ENCODE peak calls at places on chromosome 18, in six cellular contexts. One of them, this sample, is unnamed.
A peak's percentile ranks its signal among the peaks of the same experiment; 100 is the strongest.

GRCh38 chr18:35205199-35205712 is 35.6 kb upstream of the ZNF397 start:
- DNase-seq in CD4-positive, CD25-positive, alpha-beta regulatory T cell: no peak
- DNase-seq in upper lobe of right lung: no peak
- DNase-seq in CD8-positive, alpha-beta memory T cell: no peak
- DNase-seq in astrocyte: no peak
- DNase-seq in body of pancreas: no peak
- DNase-seq in this sample: no peak

GRCh38 chr18:9842446-9842845 is 43.3 kb upstream of the TXNDC2 start:
- DNase-seq in upper lobe of right lung: no peak
- DNase-seq in body of pancreas: no peak
- DNase-seq in astrocyte: no peak
- DNase-seq in CD4-positive, CD25-positive, alpha-beta regulatory T cell: no peak
- DNase-seq in CD8-positive, alpha-beta memory T cell: no peak
- DNase-seq in this sample: no peak

GRCh38 chr18:72458256-72458655 is 85.9 kb downstream of the CBLN2 start:
- DNase-seq in CD8-positive, alpha-beta memory T cell: no peak
- DNase-seq in body of pancreas: no peak
- DNase-seq in CD4-positive, CD25-positive, alpha-beta regulatory T cell: no peak
- DNase-seq in upper lobe of right lung: no peak
- DNase-seq in astrocyte: peak; percentile 70
- DNase-seq in this sample: no peak

GRCh38 chr18:7940379-7940778 is 373.3 kb downstream of the PTPRM start:
- DNase-seq in upper lobe of right lung: no peak
- DNase-seq in body of pancreas: no peak
- DNase-seq in CD4-positive, CD25-positive, alpha-beta regulatory T cell: no peak
- DNase-seq in CD8-positive, alpha-beta memory T cell: no peak
- DNase-seq in astrocyte: no peak
- DNase-seq in this sample: no peak

GRCh38 chr18:59918320-59918755 is 18.5 kb downstream of the PMAIP1 start:
- DNase-seq in CD4-positive, CD25-positive, alpha-beta regulatory T cell: no peak
- DNase-seq in upper lobe of right lung: peak; percentile 78
- DNase-seq in astrocyte: peak; percentile 87
- DNase-seq in body of pancreas: no peak
- DNase-seq in CD8-positive, alpha-beta memory T cell: no peak
- DNase-seq in this sample: no peak

GRCh38 chr18:74478876-74479275 is 17.3 kb upstream of the CNDP2 start:
- DNase-seq in CD4-positive, CD25-positive, alpha-beta regulatory T cell: no peak
- DNase-seq in body of pancreas: no peak
- DNase-seq in astrocyte: no peak
- DNase-seq in CD8-positive, alpha-beta memory T cell: no peak
- DNase-seq in upper lobe of right lung: no peak
- DNase-seq in this sample: no peak

GRCh38 chr18:73556904-73557303 is 590.7 kb downstream of the FBXO15 start:
- DNase-seq in astrocyte: no peak
- DNase-seq in CD8-positive, alpha-beta memory T cell: no peak
- DNase-seq in body of pancreas: no peak
- DNase-seq in upper lobe of right lung: no peak
- DNase-seq in CD4-positive, CD25-positive, alpha-beta regulatory T cell: no peak
- DNase-seq in this sample: no peak

GRCh38 chr18:69617888-69618287 is 217.2 kb downstream of the DOK6 start:
- DNase-seq in body of pancreas: no peak
- DNase-seq in CD4-positive, CD25-positive, alpha-beta regulatory T cell: no peak
- DNase-seq in CD8-positive, alpha-beta memory T cell: no peak
- DNase-seq in astrocyte: peak; percentile 90
- DNase-seq in upper lobe of right lung: no peak
- DNase-seq in this sample: no peak

GRCh38 chr18:10202947-10203346 is 251.5 kb upstream of the APCDD1 start:
- DNase-seq in CD4-positive, CD25-positive, alpha-beta regulatory T cell: no peak
- DNase-seq in CD8-positive, alpha-beta memory T cell: no peak
- DNase-seq in upper lobe of right lung: no peak
- DNase-seq in body of pancreas: no peak
- DNase-seq in astrocyte: no peak
- DNase-seq in this sample: no peak

GRCh38 chr18:59067873-59068272 is 71.8 kb upstream of the SEC11C start:
- DNase-seq in upper lobe of right lung: no peak
- DNase-seq in CD8-positive, alpha-beta memory T cell: no peak
- DNase-seq in body of pancreas: peak; percentile 32
- DNase-seq in CD4-positive, CD25-positive, alpha-beta regulatory T cell: no peak
- DNase-seq in astrocyte: no peak
- DNase-seq in this sample: no peak

GRCh38 chr18:41875094-41875780 is 79.8 kb upstream of the PIK3C3 start:
- DNase-seq in upper lobe of right lung: no peak
- DNase-seq in astrocyte: peak; percentile 63
- DNase-seq in body of pancreas: no peak
- DNase-seq in CD8-positive, alpha-beta memory T cell: no peak
- DNase-seq in CD4-positive, CD25-positive, alpha-beta regulatory T cell: no peak
- DNase-seq in this sample: no peak

GRCh38 chr18:58249677-58250076 is 205.7 kb downstream of the NEDD4L start:
- DNase-seq in CD8-positive, alpha-beta memory T cell: no peak
- DNase-seq in CD4-positive, CD25-positive, alpha-beta regulatory T cell: no peak
- DNase-seq in body of pancreas: no peak
- DNase-seq in astrocyte: no peak
- DNase-seq in upper lobe of right lung: no peak
- DNase-seq in this sample: no peak

GRCh38 chr18:48274301-48274700 is 134.9 kb downstream of the ZBTB7C start:
- DNase-seq in CD4-positive, CD25-positive, alpha-beta regulatory T cell: no peak
- DNase-seq in body of pancreas: no peak
- DNase-seq in astrocyte: no peak
- DNase-seq in CD8-positive, alpha-beta memory T cell: no peak
- DNase-seq in upper lobe of right lung: no peak
- DNase-seq in this sample: no peak

GRCh38 chr18:37471619-37472018 is 94.0 kb downstream of the CELF4 start:
- DNase-seq in upper lobe of right lung: no peak
- DNase-seq in CD4-positive, CD25-positive, alpha-beta regulatory T cell: no peak
- DNase-seq in astrocyte: no peak
- DNase-seq in body of pancreas: no peak
- DNase-seq in CD8-positive, alpha-beta memory T cell: no peak
- DNase-seq in this sample: no peak

GRCh38 chr18:48897531-48897930 is 53.2 kb downstream of the SMAD7 start:
- DNase-seq in CD4-positive, CD25-positive, alpha-beta regulatory T cell: no peak
- DNase-seq in astrocyte: no peak
- DNase-seq in CD8-positive, alpha-beta memory T cell: no peak
- DNase-seq in body of pancreas: no peak
- DNase-seq in upper lobe of right lung: no peak
- DNase-seq in this sample: no peak

GRCh38 chr18:73891572-73892421 is 255.8 kb downstream of the FBXO15 start:
- DNase-seq in upper lobe of right lung: no peak
- DNase-seq in CD8-positive, alpha-beta memory T cell: no peak
- DNase-seq in CD4-positive, CD25-positive, alpha-beta regulatory T cell: no peak
- DNase-seq in body of pancreas: no peak
- DNase-seq in astrocyte: no peak
- DNase-seq in this sample: no peak

GRCh38 chr18:11653521-11653920 is 35.5 kb upstream of the GNAL start:
- DNase-seq in body of pancreas: no peak
- DNase-seq in astrocyte: no peak
- DNase-seq in CD8-positive, alpha-beta memory T cell: no peak
- DNase-seq in CD4-positive, CD25-positive, alpha-beta regulatory T cell: no peak
- DNase-seq in upper lobe of right lung: no peak
- DNase-seq in this sample: no peak

GRCh38 chr18:10420561-10421352 is 33.7 kb upstream of the APCDD1 start:
- DNase-seq in CD4-positive, CD25-positive, alpha-beta regulatory T cell: no peak
- DNase-seq in CD8-positive, alpha-beta memory T cell: no peak
- DNase-seq in body of pancreas: no peak
- DNase-seq in upper lobe of right lung: no peak
- DNase-seq in astrocyte: peak; percentile 95
- DNase-seq in this sample: no peak

GRCh38 chr18:5237083-5237722 is 40.1 kb upstream of the AKAIN1 start:
- DNase-seq in upper lobe of right lung: no peak
- DNase-seq in CD4-positive, CD25-positive, alpha-beta regulatory T cell: no peak
- DNase-seq in astrocyte: peak; percentile 16
- DNase-seq in body of pancreas: no peak
- DNase-seq in CD8-positive, alpha-beta memory T cell: no peak
- DNase-seq in this sample: no peak

GRCh38 chr18:48409591-48410094 is 460 bp upstream of the ZBTB7C start:
- DNase-seq in astrocyte: no peak
- DNase-seq in body of pancreas: no peak
- DNase-seq in CD4-positive, CD25-positive, alpha-beta regulatory T cell: no peak
- DNase-seq in CD8-positive, alpha-beta memory T cell: no peak
- DNase-seq in upper lobe of right lung: peak; percentile 82
- DNase-seq in this sample: no peak

GRCh38 chr18:32919799-32920198 is 147.0 kb upstream of the KLHL14 start:
- DNase-seq in astrocyte: peak; percentile 22
- DNase-seq in upper lobe of right lung: no peak
- DNase-seq in CD8-positive, alpha-beta memory T cell: no peak
- DNase-seq in CD4-positive, CD25-positive, alpha-beta regulatory T cell: no peak
- DNase-seq in body of pancreas: no peak
- DNase-seq in this sample: no peak

GRCh38 chr18:23703057-23703986 is 14.1 kb downstream of the LAMA3 start:
- DNase-seq in body of pancreas: no peak
- DNase-seq in CD8-positive, alpha-beta memory T cell: peak; percentile 18
- DNase-seq in CD4-positive, CD25-positive, alpha-beta regulatory T cell: peak; percentile 33
- DNase-seq in upper lobe of right lung: no peak
- DNase-seq in astrocyte: peak; percentile 49
- DNase-seq in this sample: no peak

GRCh38 chr18:72444756-72445155 is 99.4 kb downstream of the CBLN2 start:
- DNase-seq in CD8-positive, alpha-beta memory T cell: no peak
- DNase-seq in body of pancreas: no peak
- DNase-seq in astrocyte: no peak
- DNase-seq in CD4-positive, CD25-positive, alpha-beta regulatory T cell: no peak
- DNase-seq in upper lobe of right lung: no peak
- DNase-seq in this sample: no peak

GRCh38 chr18:2111456-2111855 is 459.8 kb downstream of the METTL4 start:
- DNase-seq in body of pancreas: no peak
- DNase-seq in CD8-positive, alpha-beta memory T cell: no peak
- DNase-seq in upper lobe of right lung: no peak
- DNase-seq in CD4-positive, CD25-positive, alpha-beta regulatory T cell: no peak
- DNase-seq in astrocyte: peak; percentile 86
- DNase-seq in this sample: no peak

GRCh38 chr18:5895886-5896740 is 791 bp upstream of the TMEM200C start:
- DNase-seq in CD4-positive, CD25-positive, alpha-beta regulatory T cell: no peak
- DNase-seq in astrocyte: peak; percentile 59
- DNase-seq in upper lobe of right lung: peak; percentile 71
- DNase-seq in CD8-positive, alpha-beta memory T cell: no peak
- DNase-seq in body of pancreas: peak; percentile 20
- DNase-seq in this sample: no peak

GRCh38 chr18:29512761-29513160 is 1335.8 kb upstream of the CDH2 start:
- DNase-seq in astrocyte: no peak
- DNase-seq in body of pancreas: no peak
- DNase-seq in upper lobe of right lung: no peak
- DNase-seq in CD4-positive, CD25-positive, alpha-beta regulatory T cell: no peak
- DNase-seq in CD8-positive, alpha-beta memory T cell: no peak
- DNase-seq in this sample: no peak

GRCh38 chr18:54254265-54254758 is 15.0 kb upstream of the POLI start:
- DNase-seq in upper lobe of right lung: no peak
- DNase-seq in CD4-positive, CD25-positive, alpha-beta regulatory T cell: no peak
- DNase-seq in astrocyte: peak; percentile 25
- DNase-seq in CD8-positive, alpha-beta memory T cell: no peak
- DNase-seq in body of pancreas: peak; percentile 48
- DNase-seq in this sample: no peak

GRCh38 chr18:54261894-54262293 is 7.4 kb upstream of the POLI start:
- DNase-seq in body of pancreas: no peak
- DNase-seq in astrocyte: no peak
- DNase-seq in CD4-positive, CD25-positive, alpha-beta regulatory T cell: no peak
- DNase-seq in upper lobe of right lung: peak; percentile 83
- DNase-seq in CD8-positive, alpha-beta memory T cell: no peak
- DNase-seq in this sample: no peak

GRCh38 chr18:54255141-54255540 is 14.2 kb upstream of the POLI start:
- DNase-seq in upper lobe of right lung: no peak
- DNase-seq in astrocyte: no peak
- DNase-seq in body of pancreas: no peak
- DNase-seq in CD4-positive, CD25-positive, alpha-beta regulatory T cell: no peak
- DNase-seq in CD8-positive, alpha-beta memory T cell: no peak
- DNase-seq in this sample: no peak

GRCh38 chr18:54260376-54261072 is 8.8 kb upstream of the POLI start:
- DNase-seq in upper lobe of right lung: no peak
- DNase-seq in CD8-positive, alpha-beta memory T cell: no peak
- DNase-seq in astrocyte: no peak
- DNase-seq in body of pancreas: peak; percentile 32
- DNase-seq in CD4-positive, CD25-positive, alpha-beta regulatory T cell: no peak
- DNase-seq in this sample: no peak

GRCh38 chr18:54257015-54257414 is 12.3 kb upstream of the POLI start:
- DNase-seq in body of pancreas: no peak
- DNase-seq in upper lobe of right lung: no peak
- DNase-seq in CD8-positive, alpha-beta memory T cell: no peak
- DNase-seq in astrocyte: no peak
- DNase-seq in CD4-positive, CD25-positive, alpha-beta regulatory T cell: no peak
- DNase-seq in this sample: no peak
- H3K27ac ChIP-seq in body of pancreas: peak overlapping the region; percentile 3
- H3K27ac ChIP-seq in upper lobe of right lung: peak overlapping the region; percentile 44
- H3K27ac ChIP-seq in CD8-positive, alpha-beta memory T cell: no peak overlapping the region
- H3K27ac ChIP-seq in astrocyte: no peak overlapping the region
- H3K27ac ChIP-seq in CD4-positive, CD25-positive, alpha-beta regulatory T cell: no peak overlapping the region
- H3K27ac ChIP-seq in this sample: no peak overlapping the region

GRCh38 chr18:62778976-62779869 is 63.9 kb downstream of the PHLPP1 start:
- DNase-seq in astrocyte: no peak
- DNase-seq in upper lobe of right lung: no peak
- DNase-seq in CD4-positive, CD25-positive, alpha-beta regulatory T cell: no peak
- DNase-seq in body of pancreas: no peak
- DNase-seq in CD8-positive, alpha-beta memory T cell: no peak
- DNase-seq in this sample: no peak
- H3K4me1 ChIP-seq in astrocyte: peaks cover 13% of the 10 kb centered on the region
- H3K4me1 ChIP-seq in upper lobe of right lung: no peaks in the 10 kb centered on the region
- H3K4me1 ChIP-seq in CD4-positive, CD25-positive, alpha-beta regulatory T cell: peaks cover 7% of the 10 kb centered on the region
- H3K4me1 ChIP-seq in body of pancreas: peaks cover 3% of the 10 kb centered on the region
- H3K4me1 ChIP-seq in CD8-positive, alpha-beta memory T cell: peaks cover 3% of the 10 kb centered on the region
- H3K4me1 ChIP-seq in this sample: no peaks in the 10 kb centered on the region

GRCh38 chr18:51236225-51236624 is 38.7 kb upstream of the MEX3C start:
- DNase-seq in CD8-positive, alpha-beta memory T cell: no peak
- DNase-seq in CD4-positive, CD25-positive, alpha-beta regulatory T cell: no peak
- DNase-seq in body of pancreas: peak; percentile 11
- DNase-seq in upper lobe of right lung: no peak
- DNase-seq in astrocyte: peak; percentile 85
- DNase-seq in this sample: no peak

GRCh38 chr18:51235011-51235789 is 37.7 kb upstream of the MEX3C start:
- DNase-seq in upper lobe of right lung: no peak
- DNase-seq in astrocyte: peak; percentile 12
- DNase-seq in body of pancreas: no peak
- DNase-seq in CD4-positive, CD25-positive, alpha-beta regulatory T cell: no peak
- DNase-seq in CD8-positive, alpha-beta memory T cell: no peak
- DNase-seq in this sample: no peak

GRCh38 chr18:51229328-51229727 is 31.8 kb upstream of the MEX3C start:
- DNase-seq in astrocyte: no peak
- DNase-seq in body of pancreas: no peak
- DNase-seq in CD8-positive, alpha-beta memory T cell: no peak
- DNase-seq in CD4-positive, CD25-positive, alpha-beta regulatory T cell: no peak
- DNase-seq in upper lobe of right lung: no peak
- DNase-seq in this sample: no peak

GRCh38 chr18:51234117-51235010 is 36.9 kb upstream of the MEX3C start:
- DNase-seq in CD8-positive, alpha-beta memory T cell: no peak
- DNase-seq in upper lobe of right lung: no peak
- DNase-seq in CD4-positive, CD25-positive, alpha-beta regulatory T cell: no peak
- DNase-seq in astrocyte: no peak
- DNase-seq in body of pancreas: no peak
- DNase-seq in this sample: no peak
- H3K4me3 ChIP-seq in CD8-positive, alpha-beta memory T cell: no peak overlapping the region
- H3K4me3 ChIP-seq in upper lobe of right lung: no peak overlapping the region
- H3K4me3 ChIP-seq in CD4-positive, CD25-positive, alpha-beta regulatory T cell: no peak overlapping the region
- H3K4me3 ChIP-seq in astrocyte: no peak overlapping the region
- H3K4me3 ChIP-seq in body of pancreas: no peak overlapping the region
- H3K4me3 ChIP-seq in this sample: no peak overlapping the region

DNA sequence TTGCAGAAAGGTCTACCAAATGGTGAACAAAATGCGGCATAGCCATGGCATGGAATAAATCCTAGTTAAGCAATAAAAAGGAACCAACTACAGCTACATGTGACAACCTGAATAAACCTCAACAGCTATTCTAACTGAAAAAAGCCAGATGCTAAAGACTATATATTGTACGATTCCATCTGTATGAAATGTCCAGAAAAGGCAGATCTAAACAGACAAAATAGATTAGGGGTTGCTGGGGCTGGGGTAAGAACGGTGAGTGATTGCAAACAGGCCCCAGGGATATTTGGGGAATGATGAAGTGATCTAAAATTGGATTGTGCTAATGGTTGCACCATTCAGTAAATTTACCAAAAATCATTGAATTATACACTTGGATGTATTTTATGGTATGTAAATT is 2.8 kb downstream of the CCDC68 start:
- DNase-seq in CD4-positive, CD25-positive, alpha-beta regulatory T cell: no peak
- DNase-seq in CD8-positive, alpha-beta memory T cell: no peak
- DNase-seq in upper lobe of right lung: no peak
- DNase-seq in astrocyte: no peak
- DNase-seq in body of pancreas: no peak
- DNase-seq in this sample: no peak
- H3K27ac ChIP-seq in CD4-positive, CD25-positive, alpha-beta regulatory T cell: no peak overlapping the region
- H3K27ac ChIP-seq in CD8-positive, alpha-beta memory T cell: no peak overlapping the region
- H3K27ac ChIP-seq in upper lobe of right lung: no peak overlapping the region
- H3K27ac ChIP-seq in astrocyte: no peak overlapping the region
- H3K27ac ChIP-seq in body of pancreas: no peak overlapping the region
- H3K27ac ChIP-seq in this sample: no peak overlapping the region